ENCODE peak calls at places on chromosomes 12 and 14, in five cellular contexts. A is T-helper 1 cell; W is mesothelial cell of epicardium; L is activated CD4-positive, alpha-beta T cell treated with anti-CD3 and anti-CD28 coated beads, Interleukin-2, amount 50 U/mL, for 48 hours; U is cardiac muscle cell. Y is an unnamed sample.

GRCh38 chr12:67377021-67377420 is 107.9 kb downstream of the CAND1 start:
- DNase-seq in W (no peak), U (no peak), A (no peak), L (no peak), Y (no peak)

GRCh38 chr12:46874642-46875041 is 48.8 kb upstream of the SLC38A4 start:
- DNase-seq in U (no peak), L (no peak), A (no peak), W (no peak), Y (no peak)

GRCh38 chr12:51721281-51721940 is 127.1 kb downstream of the FIGNL2 start:
- DNase-seq in W (no peak), U (peak), L (peak), A (peak), Y (no peak)

GRCh38 chr14:69539631-69540410 is 34.9 kb downstream of the CCDC177 start:
- DNase-seq in U (no peak), L (no peak), A (no peak), W (no peak), Y (no peak)

GRCh38 chr14:105477659-105478623 is 3.3 kb downstream of the CRIP2 start:
- DNase-seq in U (no peak), W (no peak), A (peak), L (no peak), Y (no peak)

GRCh38 chr12:19440019-19440858 is 947 bp downstream of the AEBP2 start:
- DNase-seq in A (peak), U (peak), L (peak), W (peak), Y (peak)

GRCh38 chr14:81193924-81194633 is 26.7 kb downstream of the GTF2A1 start:
- DNase-seq in L (peak), U (no peak), A (no peak), W (no peak), Y (no peak)

GRCh38 chr14:99129211-99129696 is 142.7 kb downstream of the BCL11B start:
- DNase-seq in L (no peak), A (no peak), W (no peak), U (no peak), Y (no peak)

GRCh38 chr14:91244501-91244901 is at the start of gene GPR68:
- DNase-seq in L (peak), A (no peak), W (no peak), U (peak), Y (no peak)

GRCh38 chr14:96576937-96577336 is 74.8 kb downstream of the PAPOLA start:
- DNase-seq in L (no peak), W (no peak), A (no peak), U (no peak), Y (no peak)